ENCODE peak calls at places on chromosomes 6 and 20, in six cellular contexts. R is brain microvascular endothelial cell; F is ovary; I is endothelial cell; N is dorsolateral prefrontal cortex; K is activated CD8-positive, alpha-beta T cell treated with anti-CD3 and anti-CD28 coated beads for 36 hours. U is an unnamed sample.
A peak's percentile ranks its signal among the peaks of the same experiment; 100 is the strongest.

GRCh38 chr6:142900467-142900961 is 44.5 kb downstream of the HIVEP2 start:
- DNase-seq in R (no peak), F (peak; percentile 31), I (no peak), N (no peak), K (peak; percentile 60), U (no peak)

GRCh38 chr6:73969982-73970960 is 274.3 kb downstream of the CD109 start:
- DNase-seq in R (peak; percentile 48), F (no peak), I (no peak), N (no peak), K (no peak), U (no peak)

GRCh38 chr6:8006208-8006607 is 58.0 kb downstream of the BLOC1S5 start:
- DNase-seq in R (peak; percentile 33), F (no peak), I (no peak), N (no peak), K (peak; percentile 15), U (peak; percentile 42)

GRCh38 chr20:47929368-47930115 is 144.3 kb upstream of the SULF2 start:
- DNase-seq in R (no peak), F (no peak), I (no peak), N (no peak), K (no peak), U (no peak)

GRCh38 chr6:2764610-2765165 is 505 bp upstream of the WRNIP1 start:
- DNase-seq in R (peak; percentile 69), F (no peak), I (peak; percentile 38), N (peak; percentile 62), K (peak; percentile 73), U (peak; percentile 76)

GRCh38 chr6:12555267-12555666 is 161.3 kb upstream of the PHACTR1 start:
- DNase-seq in R (peak; percentile 60), F (no peak), I (no peak), N (no peak), K (no peak), U (no peak)

GRCh38 chr6:52104979-52105378 is 17.6 kb upstream of the PKHD1 start:
- DNase-seq in R (no peak), F (no peak), I (no peak), N (no peak), K (no peak), U (no peak)

GRCh38 chr20:49445176-49445575 is 37.3 kb downstream of the KCNB1 start:
- DNase-seq in R (no peak), F (no peak), I (peak; percentile 18), N (no peak), K (no peak), U (no peak)

GRCh38 chr6:162190936-162191335 is 536.6 kb downstream of the PRKN start:
- DNase-seq in R (no peak), F (no peak), I (no peak), N (no peak), K (no peak), U (no peak)

GRCh38 chr6:111534366-111534765 is 51.3 kb upstream of the REV3L start:
- DNase-seq in R (no peak), F (peak; percentile 38), I (no peak), N (no peak), K (no peak), U (no peak)

GRCh38 chr6:23180504-23181293 is 611.3 kb downstream of the HDGFL1 start:
- DNase-seq in R (peak; percentile 59), F (peak; percentile 62), I (no peak), N (peak; percentile 65), K (no peak), U (no peak)

GRCh38 chr6:74167506-74167905 is 471.5 kb downstream of the CD109 start:
- DNase-seq in R (no peak), F (no peak), I (no peak), N (no peak), K (no peak), U (no peak)

GRCh38 chr6:148342146-148343027 is at the start of gene SASH1:
- DNase-seq in R (peak; percentile 55), F (peak; percentile 63), I (peak; percentile 64), N (peak; percentile 77), K (peak; percentile 19), U (peak; percentile 38)

GRCh38 chr6:142868917-142869316 is 76.1 kb downstream of the HIVEP2 start:
- DNase-seq in R (no peak), F (no peak), I (no peak), N (no peak), K (no peak), U (no peak)

GRCh38 chr6:148779142-148779562 is 32.3 kb downstream of the UST start:
- DNase-seq in R (no peak), F (no peak), I (no peak), N (no peak), K (no peak), U (no peak)

GRCh38 chr6:50602191-50602810 is 111.0 kb upstream of the TFAP2D start:
- DNase-seq in R (peak; percentile 31), F (no peak), I (peak; percentile 30), N (no peak), K (no peak), U (peak; percentile 8)

GRCh38 chr6:56143796-56144195 is 103.6 kb downstream of the COL21A1 start:
- DNase-seq in R (no peak), F (no peak), I (no peak), N (no peak), K (no peak), U (no peak)

GRCh38 chr6:82589509-82590206 is 226.0 kb downstream of the TPBG start:
- DNase-seq in R (peak; percentile 79), F (no peak), I (peak; percentile 18), N (no peak), K (peak; percentile 2), U (peak; percentile 27)

GRCh38 chr6:166382500-166382932 is 224 bp downstream of the MPC1 start:
- DNase-seq in R (no peak), F (no peak), I (no peak), N (no peak), K (no peak), U (peak; percentile 49)

GRCh38 chr6:139250296-139251274 is 41.2 kb downstream of the TXLNB start:
- DNase-seq in R (peak; percentile 60), F (peak; percentile 52), I (peak; percentile 74), N (peak; percentile 52), K (peak; percentile 69), U (peak; percentile 64)

GRCh38 chr20:58372836-58373235 is 16.2 kb upstream of the VAPB start:
- DNase-seq in R (no peak), F (no peak), I (no peak), N (no peak), K (no peak), U (no peak)

GRCh38 chr20:59932616-59933295 is 681 bp downstream of the SYCP2 start:
- DNase-seq in R (no peak), F (peak; percentile 17), I (no peak), N (peak; percentile 39), K (no peak), U (no peak)

GRCh38 chr20:53847843-53848185 is 222.6 kb downstream of the BCAS1 start:
- DNase-seq in R (no peak), F (no peak), I (no peak), N (no peak), K (no peak), U (no peak)

GRCh38 chr6:158372570-158372969 is 60.3 kb downstream of the TULP4 start:
- DNase-seq in R (no peak), F (no peak), I (no peak), N (no peak), K (no peak), U (no peak)

GRCh38 chr20:59403261-59403961 is 103.0 kb downstream of the EDN3 start:
- DNase-seq in R (peak; percentile 1), F (peak; percentile 66), I (peak; percentile 86), N (peak; percentile 79), K (peak; percentile 78), U (peak; percentile 78)

GRCh38 chr6:157244175-157244574 is 79.1 kb downstream of the TMEM242 start:
- DNase-seq in R (peak; percentile 24), F (no peak), I (no peak), N (no peak), K (no peak), U (no peak)

GRCh38 chr20:3101737-3102574 is 17.4 kb upstream of the AVP start:
- DNase-seq in R (no peak), F (no peak), I (no peak), N (no peak), K (peak; percentile 92), U (no peak)

GRCh38 chr6:165245287-165245686 is 64.1 kb downstream of the C6orf118 start:
- DNase-seq in R (no peak), F (no peak), I (no peak), N (no peak), K (no peak), U (no peak)

GRCh38 chr6:33980176-33980805 is 165.6 kb downstream of the GRM4 start:
- DNase-seq in R (no peak), F (no peak), I (no peak), N (peak; percentile 32), K (no peak), U (no peak)

GRCh38 chr20:46683939-46684750 is 5.1 kb downstream of the TP53RK start:
- DNase-seq in R (peak; percentile 76), F (peak; percentile 65), I (peak; percentile 19), N (no peak), K (no peak), U (no peak)

GRCh38 chr6:105587349-105588115 is 184.7 kb upstream of the PREP start:
- DNase-seq in R (peak; percentile 53), F (no peak), I (no peak), N (no peak), K (peak; percentile 33), U (no peak)

GRCh38 chr6:166771701-166772100 is 144.7 kb upstream of the RPS6KA2 start:
- DNase-seq in R (no peak), F (no peak), I (peak; percentile 1), N (no peak), K (no peak), U (no peak)

GRCh38 chr6:19803331-19804330 is 33.5 kb upstream of the ID4 start:
- DNase-seq in R (no peak), F (no peak), I (no peak), N (no peak), K (no peak), U (no peak)

GRCh38 chr6:144619983-144620382 is 334.8 kb downstream of the UTRN start:
- DNase-seq in R (no peak), F (no peak), I (no peak), N (no peak), K (no peak), U (no peak)

GRCh38 chr6:4545929-4546328 is 230.3 kb upstream of the CDYL start:
- DNase-seq in R (no peak), F (no peak), I (no peak), N (no peak), K (no peak), U (no peak)

GRCh38 chr6:4543596-4543995 is 232.6 kb upstream of the CDYL start:
- DNase-seq in R (peak; percentile 36), F (no peak), I (no peak), N (no peak), K (no peak), U (no peak)
- TF ChIP-seq CTCF in R (no peak), F (no peak), I (no peak), N (no peak), K (no peak), U (no peak)

GRCh38 chr20:9759392-9759791 is 79.5 kb downstream of the PAK5 start:
- DNase-seq in R (no peak), F (no peak), I (no peak), N (no peak), K (no peak), U (no peak)
- TF ChIP-seq CTCF in R (no peak), F (no peak), I (no peak), N (no peak), K (no peak), U (no peak)

GRCh38 chr6:120378582-120379220 is 955.6 kb downstream of the TBC1D32 start:
- DNase-seq in R (no peak), F (no peak), I (no peak), N (no peak), K (no peak), U (peak; percentile 20)
- TF ChIP-seq CTCF in R (peak; percentile 31), F (no peak), I (peak; percentile 82), N (no peak), K (peak; percentile 43), U (peak; percentile 20)

GRCh38 chr6:30075094-30075986 is at the start of gene RNF39:
- DNase-seq in R (no peak), F (peak; percentile 45), I (no peak), N (no peak), K (peak; percentile 40), U (peak; percentile 46)
- TF ChIP-seq CTCF in R (peak; percentile 57), F (peak; percentile 6), I (peak; percentile 50), N (no peak), K (peak; percentile 57), U (peak; percentile 24)